ENCODE peak calls at places on chromosomes 5 and 9, in six cellular contexts. J, D, F, Y, R and A are unnamed samples.

GRCh38 chr5:142364251-142365145 is 39.7 kb upstream of the SPRY4 start:
- DNase-seq in J (no peak), F (no peak), R (no peak), D (peak; percentile 73), Y (no peak), A (peak; percentile 35)

GRCh38 chr5:132746592-132747063 is 598 bp upstream of the CCNI2 start:
- DNase-seq in Y (peak; percentile 59), J (peak; percentile 10), D (no peak), F (no peak), R (no peak), A (peak; percentile 67)

GRCh38 chr9:122227576-122227903 is 1.2 kb downstream of the LHX6 start:
- DNase-seq in J (no peak), Y (no peak), R (no peak), F (no peak), D (no peak), A (no peak)

GRCh38 chr5:170302729-170303501 is 5.3 kb upstream of the LCP2 start:
- DNase-seq in R (peak; percentile 22), D (no peak), F (peak; percentile 63), J (no peak), Y (peak; percentile 41), A (peak; percentile 76)

GRCh38 chr5:139749242-139749641 is 46.4 kb upstream of the PSD2 start:
- DNase-seq in J (no peak), F (no peak), R (no peak), Y (no peak), D (no peak), A (no peak)

GRCh38 chr5:33300209-33300742 is 140.5 kb upstream of the TARS1 start:
- DNase-seq in D (no peak), R (no peak), Y (no peak), J (no peak), F (no peak), A (peak; percentile 49)

GRCh38 chr9:125428060-125428481 is 166.4 kb downstream of the GAPVD1 start:
- DNase-seq in F (no peak), R (peak; percentile 19), D (peak; percentile 4), J (no peak), Y (no peak), A (peak; percentile 46)

GRCh38 chr9:137795156-137795666 is 82.4 kb upstream of the CACNA1B start:
- DNase-seq in F (no peak), D (no peak), R (no peak), Y (no peak), J (no peak), A (no peak)

GRCh38 chr9:36637491-36638270 is 65.0 kb downstream of the MELK start:
- DNase-seq in R (peak; percentile 35), F (peak; percentile 36), Y (no peak), J (peak; percentile 1), D (no peak), A (no peak)

GRCh38 chr5:31581498-31582099 is 49.5 kb downstream of the C5orf22 start:
- DNase-seq in D (peak; percentile 10), J (no peak), Y (no peak), F (peak; percentile 71), R (peak; percentile 70), A (peak; percentile 38)

GRCh38 chr5:79512692-79513518 is 1.0 kb downstream of the HOMER1 start:
- DNase-seq in D (no peak), R (peak; percentile 41), J (peak; percentile 11), Y (no peak), F (peak; percentile 34), A (peak; percentile 18)

GRCh38 chr5:3794611-3795010 is 199.0 kb downstream of the IRX1 start:
- DNase-seq in J (no peak), F (no peak), D (no peak), Y (no peak), R (no peak), A (no peak)

DNA sequence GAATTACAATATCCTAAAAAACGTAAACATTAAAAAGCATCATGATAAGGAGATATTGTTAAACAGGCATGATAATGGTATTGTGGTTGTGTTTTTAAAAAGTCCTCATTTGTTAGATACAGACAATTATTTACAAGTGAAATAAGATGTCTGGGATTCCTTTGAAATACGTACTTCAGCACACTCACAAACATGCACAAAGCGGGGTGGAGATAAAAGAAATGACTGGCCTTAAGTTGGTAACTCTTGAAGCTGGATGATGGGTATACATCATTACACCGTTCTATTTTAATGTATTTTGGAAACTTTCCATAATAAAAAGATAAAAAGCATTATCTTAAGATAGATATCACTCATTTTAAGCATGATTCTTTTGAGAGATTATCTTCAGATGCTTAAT is 1.0 kb downstream of the FAM200C start:
- DNase-seq in Y (no peak), J (peak; percentile 17), F (peak; percentile 21), D (no peak), R (peak; percentile 22), A (no peak)
- TF ChIP-seq CTCF in Y (no peak), J (no peak), F (no peak), D (no peak), R (no peak), A (no peak)

GRCh38 chr5:1885777-1886633 is 3.3 kb upstream of the IRX4 start:
- DNase-seq in F (no peak), J (no peak), Y (no peak), D (no peak), R (no peak), A (no peak)
- H3K4me3 ChIP-seq in F (peak overlapping the region; percentile 92), J (no peak overlapping the region), Y (peak overlapping the region; percentile 17), D (no peak overlapping the region), R (no peak overlapping the region), A (no peak overlapping the region)

GRCh38 chr9:131669234-131670172 is 70.4 kb downstream of the RAPGEF1 start:
- DNase-seq in D (no peak), Y (no peak), F (peak; percentile 26), R (no peak), J (no peak), A (no peak)
- TF ChIP-seq CTCF in D (no peak), Y (no peak), F (no peak), R (no peak), J (no peak), A (no peak)

GRCh38 chr9:76651114-76651697 is 113.0 kb upstream of the PCA3 start:
- DNase-seq in J (no peak), Y (no peak), R (no peak), D (no peak), F (no peak), A (peak; percentile 12)
- H3K4me3 ChIP-seq in J (no peak overlapping the region), Y (peak overlapping the region; percentile 14), R (no peak overlapping the region), D (no peak overlapping the region), F (no peak overlapping the region), A (no peak overlapping the region)

DNA sequence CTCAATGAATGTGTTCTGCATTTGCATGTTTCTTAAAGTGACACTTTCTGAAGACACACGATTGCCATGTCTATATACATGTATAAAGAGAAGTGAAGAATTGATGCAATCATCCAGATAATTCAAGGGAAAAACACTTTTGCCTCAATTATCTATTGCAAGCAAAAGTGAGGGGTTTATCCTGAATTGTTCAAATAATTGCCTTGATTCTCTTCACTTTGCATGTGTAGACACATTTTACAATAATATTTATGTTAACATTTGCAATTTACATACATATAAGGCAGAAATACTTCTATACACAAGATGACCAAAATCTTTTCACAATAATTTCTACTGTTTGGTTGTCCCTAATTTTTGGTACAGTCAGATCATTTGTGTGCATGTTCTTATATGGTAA is 285.3 kb upstream of the TMEM161B start:
- DNase-seq in F (no peak), D (no peak), J (no peak), R (no peak), Y (no peak), A (no peak)
- TF ChIP-seq CTCF in F (no peak), D (no peak), J (no peak), R (no peak), Y (no peak), A (no peak)

DNA sequence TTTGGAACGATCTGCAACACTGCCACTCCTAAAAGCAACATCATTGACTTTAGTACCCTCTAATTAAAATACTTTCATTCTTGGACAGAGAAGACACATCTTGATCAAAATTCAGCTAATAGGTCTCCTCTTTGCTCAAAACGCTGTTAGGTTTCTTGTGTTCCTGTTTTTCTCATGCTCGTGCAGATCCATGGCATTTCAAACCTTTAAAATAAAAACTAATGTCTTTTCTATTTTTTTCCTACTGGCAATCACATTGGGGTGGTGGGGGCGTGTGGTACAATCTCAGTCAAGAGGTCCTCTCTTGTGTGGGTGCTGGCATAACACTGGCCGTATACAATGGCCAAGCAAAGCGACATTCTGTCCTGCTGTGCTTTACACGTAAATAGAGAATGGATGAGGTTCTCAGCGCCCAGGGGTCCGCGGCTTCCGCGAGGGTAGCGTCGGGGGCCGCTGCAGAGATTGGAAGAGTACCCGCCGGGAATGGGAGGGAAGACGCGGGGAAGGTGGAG is 313 bp upstream of the GPR150 start:
- DNase-seq in F (no peak), Y (no peak), D (no peak), J (no peak), R (no peak), A (no peak)
- H3K4me3 ChIP-seq in F (peak overlapping the region; percentile 53), Y (peak overlapping the region; percentile 59), D (peak overlapping the region; percentile 73), J (peak overlapping the region; percentile 64), R (peak overlapping the region; percentile 54), A (peak overlapping the region; percentile 76)